ENCODE peak calls at places on chromosomes 3 and 15, in seven cellular contexts. V is NCI-H226; M is K562; O is brain pericyte; J is ovary; L is CD4-positive, alpha-beta T cell; R is AG08396. T is an unnamed sample.

GRCh38 chr3:159273608-159274007 is 471.8 kb downstream of the MFSD1 start:
- DNase-seq in M (no peak), R (peak), O (no peak), J (no peak), L (no peak), V (peak), T (peak)

GRCh38 chr3:147377412-147378185 is 28.7 kb downstream of the ZIC4 start:
- DNase-seq in V (no peak), O (no peak), L (no peak), R (no peak), M (no peak), J (no peak), T (no peak)

GRCh38 chr15:76168237-76168984 is 108.6 kb downstream of the TMEM266 start:
- DNase-seq in M (no peak), R (no peak), O (no peak), L (no peak), V (no peak), J (no peak), T (no peak)

GRCh38 chr3:89186446-89186845 is 79.0 kb downstream of the EPHA3 start:
- DNase-seq in R (no peak), O (no peak), M (no peak), V (no peak), J (no peak), L (no peak), T (no peak)

GRCh38 chr15:89052474-89052873 is 35.8 kb upstream of the ABHD2 start:
- DNase-seq in M (no peak), O (peak), R (peak), L (no peak), V (peak), J (no peak), T (no peak)

GRCh38 chr3:11117591-11117990 is 36.7 kb upstream of the HRH1 start:
- DNase-seq in O (no peak), R (no peak), V (no peak), M (no peak), J (no peak), L (no peak), T (no peak)

GRCh38 chr15:32641517-32642059 is at the start of gene SCG5:
- DNase-seq in L (no peak), R (peak), O (no peak), M (peak), J (no peak), V (no peak), T (no peak)

GRCh38 chr15:58854598-58854997 is 78.9 kb downstream of the SLTM start:
- DNase-seq in M (no peak), L (no peak), J (no peak), O (no peak), V (no peak), R (no peak), T (peak)

GRCh38 chr3:42013652-42014442 is 51.9 kb upstream of the ULK4 start:
- DNase-seq in J (peak), R (peak), L (peak), V (no peak), O (no peak), M (peak), T (peak)

GRCh38 chr3:187027531-187027936 is 97.2 kb downstream of the ST6GAL1 start:
- DNase-seq in R (no peak), O (no peak), L (peak), V (no peak), J (no peak), M (no peak), T (no peak)

GRCh38 chr15:78104119-78104479 is 11.7 kb downstream of the SH2D7 start:
- DNase-seq in M (no peak), L (no peak), R (no peak), V (no peak), J (no peak), O (no peak), T (no peak)

GRCh38 chr3:60094392-60094947 is 1044.6 kb upstream of the CFAP20DC start:
- DNase-seq in R (no peak), V (no peak), O (no peak), L (no peak), J (no peak), M (no peak), T (no peak)

GRCh38 chr3:129330413-129330812 is 51.7 kb downstream of the HMCES start:
- DNase-seq in M (no peak), V (no peak), L (no peak), J (no peak), R (no peak), O (no peak), T (no peak)

GRCh38 chr3:45760878-45761711 is 35.2 kb downstream of the SLC6A20 start:
- DNase-seq in L (peak), R (peak), V (peak), O (no peak), J (peak), M (peak), T (peak)

GRCh38 chr3:11452988-11453847 is 181.0 kb downstream of the ATG7 start:
- DNase-seq in J (no peak), R (peak), M (no peak), V (peak), L (no peak), O (peak), T (no peak)

GRCh38 chr15:59762558-59762957 is 73.4 kb upstream of the BNIP2 start:
- DNase-seq in J (no peak), R (no peak), L (no peak), V (peak), O (no peak), M (no peak), T (no peak)

GRCh38 chr3:100151024-100151707 is 36.9 kb upstream of the FILIP1L start:
- DNase-seq in J (peak), L (no peak), V (no peak), O (no peak), R (no peak), M (no peak), T (no peak)

GRCh38 chr15:67358812-67359211 is 104.2 kb downstream of the IQCH start:
- DNase-seq in M (no peak), R (no peak), O (no peak), V (no peak), J (no peak), L (no peak), T (no peak)

GRCh38 chr3:127446756-127447155 is 143.8 kb downstream of the TPRA1 start:
- DNase-seq in J (no peak), V (no peak), L (no peak), O (no peak), R (no peak), M (no peak), T (no peak)

GRCh38 chr15:89806565-89807550 is 7.8 kb downstream of the ANPEP start:
- DNase-seq in V (no peak), O (no peak), M (no peak), R (no peak), L (no peak), J (no peak), T (no peak)

GRCh38 chr3:131047582-131047981 is 20.9 kb downstream of the NEK11 start:
- DNase-seq in V (no peak), R (no peak), M (no peak), L (no peak), J (no peak), O (no peak), T (peak)

GRCh38 chr3:147701195-147701594 is 292.0 kb downstream of the ZIC1 start:
- DNase-seq in O (no peak), J (no peak), V (peak), R (no peak), M (no peak), L (no peak), T (no peak)

GRCh38 chr3:10398341-10398740 is 77.4 kb upstream of the SEC13 start:
- DNase-seq in M (no peak), V (no peak), O (no peak), J (no peak), R (no peak), L (no peak), T (no peak)

GRCh38 chr3:18238721-18239331 is 186.3 kb downstream of the SATB1 start:
- DNase-seq in L (no peak), O (no peak), V (no peak), M (no peak), R (no peak), J (no peak), T (no peak)

GRCh38 chr3:136277115-136277514 is 27.0 kb downstream of the PCCB start:
- DNase-seq in V (no peak), O (no peak), R (no peak), M (no peak), J (no peak), L (no peak), T (no peak)

GRCh38 chr3:194148383-194148782 is 12.4 kb downstream of the HES1 start:
- DNase-seq in J (no peak), V (peak), O (no peak), R (no peak), L (no peak), M (no peak), T (no peak)

GRCh38 chr3:159848348-159849118 is 140.1 kb upstream of the IL12A start:
- DNase-seq in R (no peak), L (no peak), V (peak), M (no peak), J (no peak), O (no peak), T (no peak)

GRCh38 chr3:12395349-12396012 is 88.8 kb upstream of the TSEN2 start:
- DNase-seq in L (no peak), J (no peak), V (no peak), M (no peak), R (no peak), O (no peak), T (no peak)

GRCh38 chr15:57340673-57341259 is 35.5 kb upstream of the CGNL1 start:
- DNase-seq in M (peak), L (no peak), V (peak), R (peak), J (peak), O (no peak), T (peak)

GRCh38 chr3:32961189-32961715 is 9.8 kb downstream of the CCR4 start:
- DNase-seq in V (no peak), R (no peak), M (no peak), L (no peak), J (no peak), O (no peak), T (no peak)

GRCh38 chr3:170355738-170356595 is 1.5 kb upstream of the SKIL start:
- DNase-seq in J (peak), M (peak), O (peak), R (no peak), V (peak), L (no peak), T (peak)

GRCh38 chr3:129005526-129006303 is 4.6 kb downstream of the EFCC1 start:
- DNase-seq in L (no peak), R (peak), M (no peak), V (no peak), O (no peak), J (peak), T (no peak)

GRCh38 chr3:157132936-157133335 is 27.0 kb downstream of the CCNL1 start:
- DNase-seq in O (no peak), J (no peak), M (no peak), V (no peak), L (no peak), R (no peak), T (no peak)

GRCh38 chr3:179673522-179673921 is 20.7 kb downstream of the USP13 start:
- DNase-seq in O (no peak), R (no peak), J (no peak), V (no peak), M (no peak), L (no peak), T (no peak)

GRCh38 chr3:114827495-114827894 is 319.6 kb downstream of the ZBTB20 start:
- DNase-seq in O (no peak), R (peak), J (no peak), V (no peak), M (peak), L (no peak), T (peak)

T was measured in Calu3.